ENCODE peak calls at places on chromosomes 7 and 10, in nine cellular contexts. B is MM.1S, I is neural progenitor cell, E is GM23248, V is HCT116, M is GM23338, O is hepatocyte, K is PC-3, C is SK-N-SH. N is an unnamed sample.

GRCh38 chr10:86365346-86366032 is 1.1 kb downstream of the GRID1 start:
- DNase-seq in B (no peak), I (peak), E (no peak), V (no peak), M (peak), O (no peak), K (no peak), C (no peak), N (no peak)

GRCh38 chr10:19816420-19817250 is at the start of gene PLXDC2:
- DNase-seq in B (peak), I (peak), E (peak), V (no peak), M (peak), O (peak), K (peak), C (peak), N (no peak)

GRCh38 chr7:153524070-153524601 is 528.1 kb upstream of the DPP6 start:
- DNase-seq in B (no peak), I (no peak), E (no peak), V (no peak), M (no peak), O (no peak), K (no peak), C (no peak), N (no peak)

GRCh38 chr7:38744746-38745145 is 113.6 kb upstream of the AMPH start:
- DNase-seq in B (no peak), I (no peak), E (peak), V (no peak), M (no peak), O (no peak), K (peak), C (no peak), N (no peak)

GRCh38 chr7:101632641-101633040 is 3.5 kb upstream of the MYL10 start:
- DNase-seq in B (no peak), I (no peak), E (peak), V (peak), M (no peak), O (no peak), K (no peak), C (peak), N (no peak)

GRCh38 chr10:77810446-77811335 is 115.9 kb downstream of the DLG5 start:
- DNase-seq in B (no peak), I (no peak), E (no peak), V (no peak), M (no peak), O (no peak), K (no peak), C (no peak), N (no peak)

GRCh38 chr7:2621061-2621828 is 10.5 kb upstream of the TTYH3 start:
- DNase-seq in B (no peak), I (peak), E (peak), V (no peak), M (peak), O (peak), K (peak), C (no peak), N (no peak)

GRCh38 chr10:79292789-79293746 is 54.2 kb upstream of the PPIF start:
- DNase-seq in B (no peak), I (peak), E (peak), V (no peak), M (peak), O (no peak), K (peak), C (peak), N (peak)

GRCh38 chr10:130804778-130805634 is 506.5 kb downstream of the TCERG1L start:
- DNase-seq in B (no peak), I (no peak), E (no peak), V (no peak), M (no peak), O (no peak), K (no peak), C (peak), N (no peak)

GRCh38 chr10:52639652-52640051 is 132.9 kb downstream of the MBL2 start:
- DNase-seq in B (peak), I (no peak), E (peak), V (no peak), M (no peak), O (no peak), K (peak), C (peak), N (no peak)

GRCh38 chr10:112631501-112632410 is 184.7 kb downstream of the VTI1A start:
- DNase-seq in B (no peak), I (no peak), E (peak), V (peak), M (no peak), O (peak), K (no peak), C (no peak), N (no peak)

GRCh38 chr7:121505540-121506182 is 109.6 kb upstream of the FAM3C start:
- DNase-seq in B (no peak), I (no peak), E (no peak), V (no peak), M (no peak), O (no peak), K (no peak), C (no peak), N (no peak)

GRCh38 chr10:1516492-1517224 is 220.7 kb downstream of the ADARB2 start:
- DNase-seq in B (no peak), I (no peak), E (no peak), V (no peak), M (no peak), O (no peak), K (no peak), C (no peak), N (no peak)

GRCh38 chr10:28587970-28588290 is 55.0 kb downstream of the WAC start:
- DNase-seq in B (no peak), I (no peak), E (peak), V (no peak), M (no peak), O (peak), K (no peak), C (no peak), N (no peak)

GRCh38 chr7:42227523-42227922 is 9.5 kb downstream of the GLI3 start:
- DNase-seq in B (peak), I (peak), E (no peak), V (no peak), M (peak), O (no peak), K (no peak), C (no peak), N (no peak)

GRCh38 chr7:151648429-151648828 is 128.7 kb upstream of the RHEB start:
- DNase-seq in B (no peak), I (no peak), E (peak), V (no peak), M (no peak), O (no peak), K (peak), C (no peak), N (no peak)

GRCh38 chr10:37685741-37686683 is 171.4 kb downstream of the ZNF248 start:
- DNase-seq in B (no peak), I (no peak), E (no peak), V (no peak), M (no peak), O (no peak), K (no peak), C (no peak), N (no peak)

GRCh38 chr7:30888783-30889182 is 22.9 kb upstream of the AQP1 start:
- DNase-seq in B (no peak), I (no peak), E (peak), V (no peak), M (no peak), O (peak), K (peak), C (no peak), N (no peak)

GRCh38 chr7:135811513-135811912 is 62.9 kb upstream of the FAM180A start:
- DNase-seq in B (no peak), I (no peak), E (peak), V (no peak), M (no peak), O (no peak), K (no peak), C (no peak), N (no peak)

GRCh38 chr7:60706-61105 is 131.7 kb upstream of the FAM20C start:
- DNase-seq in B (no peak), I (no peak), E (no peak), V (no peak), M (no peak), O (no peak), K (no peak), C (no peak), N (no peak)

GRCh38 chr7:158829342-158830210 is at the start of gene ESYT2:
- DNase-seq in B (peak), I (peak), E (peak), V (peak), M (peak), O (peak), K (peak), C (peak), N (peak)

GRCh38 chr7:158828343-158829020 is 827 bp downstream of the ESYT2 start:
- DNase-seq in B (no peak), I (peak), E (peak), V (no peak), M (peak), O (peak), K (no peak), C (peak), N (peak)

GRCh38 chr7:158827411-158828342 is 1.6 kb downstream of the ESYT2 start:
- DNase-seq in B (peak), I (no peak), E (peak), V (no peak), M (no peak), O (peak), K (peak), C (no peak), N (peak)

GRCh38 chr7:158830211-158830723 is 958 bp upstream of the ESYT2 start:
- DNase-seq in B (no peak), I (no peak), E (no peak), V (no peak), M (no peak), O (no peak), K (no peak), C (no peak), N (no peak)

GRCh38 chr7:158829021-158829341 is 328 bp downstream of the ESYT2 start:
- DNase-seq in B (peak), I (peak), E (peak), V (no peak), M (peak), O (peak), K (peak), C (no peak), N (peak)
- TF ChIP-seq EZH2phosphoT487 in B (no peak), I (no peak), E (no peak), V (no peak), M (no peak), O (no peak), K (no peak), C (no peak), N (no peak)

DNA sequence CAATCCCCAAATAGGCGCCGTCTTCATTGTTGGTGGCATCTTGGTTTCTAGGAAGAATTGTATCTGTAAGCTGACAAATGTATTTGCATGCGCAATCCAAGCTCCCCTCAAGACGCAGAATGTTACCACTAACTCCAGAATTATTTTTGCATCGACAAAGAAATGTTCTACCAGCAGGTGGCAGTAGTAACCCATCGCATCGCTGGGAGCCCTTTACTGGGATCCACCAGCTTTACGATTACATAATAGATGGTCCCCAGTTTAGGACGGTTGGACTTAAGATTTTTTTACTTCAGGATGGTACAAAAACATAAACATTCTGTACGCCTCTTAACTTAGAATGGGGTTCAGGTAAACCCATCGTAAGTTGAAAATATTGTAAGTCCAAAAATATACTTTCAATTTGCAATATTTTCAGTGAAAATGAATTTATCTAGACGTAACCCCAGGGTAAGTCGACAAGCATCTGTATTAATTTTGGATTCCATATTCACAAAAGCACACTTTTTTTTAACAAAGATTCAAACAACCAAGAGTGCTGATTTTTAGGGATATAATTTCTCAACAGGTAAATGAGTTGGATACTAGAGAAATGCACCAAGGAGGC is 114.0 kb upstream of the COBL start:
- DNase-seq in B (peak), I (peak), E (peak), V (peak), M (peak), O (peak), K (peak), C (peak), N (peak)
- TF ChIP-seq EZH2phosphoT487 in B (no peak), I (no peak), E (no peak), V (no peak), M (no peak), O (no peak), K (no peak), C (no peak), N (no peak)

GRCh38 chr7:126856691-126857291 is 395.9 kb downstream of the GRM8 start:
- DNase-seq in B (peak), I (peak), E (peak), V (peak), M (peak), O (peak), K (peak), C (no peak), N (peak)
- TF ChIP-seq EZH2phosphoT487 in B (no peak), I (no peak), E (no peak), V (no peak), M (no peak), O (no peak), K (no peak), C (no peak), N (no peak)

GRCh38 chr10:125840955-125841354 is 17.6 kb downstream of the BCCIP start:
- DNase-seq in B (no peak), I (no peak), E (no peak), V (no peak), M (no peak), O (no peak), K (peak), C (no peak), N (no peak)
- TF ChIP-seq EZH2phosphoT487 in B (no peak), I (no peak), E (no peak), V (no peak), M (no peak), O (no peak), K (no peak), C (no peak), N (no peak)

DNA sequence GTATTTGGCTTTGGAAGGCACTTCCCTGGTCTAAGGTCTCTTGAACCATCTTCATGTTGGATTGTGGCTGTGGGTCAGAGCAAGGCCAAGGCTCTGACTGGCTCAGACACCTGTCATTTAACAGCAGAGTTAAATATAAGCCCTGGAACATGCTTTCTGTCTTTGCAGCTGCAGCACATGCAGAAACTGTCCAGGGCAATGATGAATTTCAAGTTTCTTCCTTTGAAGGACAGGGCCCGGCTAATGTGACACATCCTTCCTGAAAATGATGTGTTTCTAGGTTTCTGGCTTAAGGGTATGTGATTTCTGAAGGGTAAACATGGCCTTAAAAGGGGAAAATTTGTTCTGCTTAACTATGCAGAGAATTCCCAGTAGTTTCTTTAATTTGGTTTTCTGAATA is 34.0 kb upstream of the SLC35B4 start:
- DNase-seq in B (peak), I (no peak), E (no peak), V (no peak), M (no peak), O (no peak), K (no peak), C (no peak), N (peak)
- TF ChIP-seq EZH2phosphoT487 in B (no peak), I (no peak), E (no peak), V (no peak), M (no peak), O (no peak), K (no peak), C (no peak), N (no peak)

GRCh38 chr10:101402711-101403110 is 48.7 kb downstream of the BTRC start:
- DNase-seq in B (no peak), I (no peak), E (no peak), V (no peak), M (no peak), O (no peak), K (no peak), C (no peak), N (no peak)

GRCh38 chr10:101393378-101393777 is 39.4 kb downstream of the BTRC start:
- DNase-seq in B (no peak), I (no peak), E (no peak), V (no peak), M (no peak), O (no peak), K (no peak), C (no peak), N (no peak)

GRCh38 chr10:101394522-101395133 is 40.7 kb downstream of the BTRC start:
- DNase-seq in B (no peak), I (no peak), E (no peak), V (no peak), M (no peak), O (peak), K (no peak), C (no peak), N (no peak)

GRCh38 chr10:101400529-101400928 is 46.6 kb downstream of the BTRC start:
- DNase-seq in B (no peak), I (no peak), E (peak), V (no peak), M (no peak), O (peak), K (no peak), C (no peak), N (no peak)

DNA sequence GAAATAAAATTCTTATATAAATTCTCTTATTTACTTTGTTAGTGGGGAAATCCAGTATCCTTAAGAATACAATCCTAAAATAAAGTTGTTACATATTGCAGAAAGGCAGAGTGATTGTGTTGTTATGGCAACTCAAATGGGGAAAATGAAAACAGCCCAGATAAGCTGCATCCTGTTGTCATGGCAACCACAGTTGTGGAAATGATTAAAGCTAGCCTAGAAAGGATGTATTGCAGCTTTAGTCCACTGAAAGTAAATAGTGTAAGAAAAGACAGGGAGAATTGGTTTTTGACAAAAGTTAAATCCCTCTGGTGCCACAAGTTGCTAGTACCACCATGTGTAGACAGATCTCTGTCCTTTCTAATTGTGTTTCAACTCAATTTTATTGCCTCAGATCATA is 43.2 kb downstream of the BTRC start:
- DNase-seq in B (peak), I (peak), E (peak), V (peak), M (peak), O (peak), K (no peak), C (peak), N (peak)
- TF ChIP-seq EZH2phosphoT487 in B (no peak), I (no peak), E (no peak), V (no peak), M (no peak), O (no peak), K (no peak), C (no peak), N (no peak)

DNA sequence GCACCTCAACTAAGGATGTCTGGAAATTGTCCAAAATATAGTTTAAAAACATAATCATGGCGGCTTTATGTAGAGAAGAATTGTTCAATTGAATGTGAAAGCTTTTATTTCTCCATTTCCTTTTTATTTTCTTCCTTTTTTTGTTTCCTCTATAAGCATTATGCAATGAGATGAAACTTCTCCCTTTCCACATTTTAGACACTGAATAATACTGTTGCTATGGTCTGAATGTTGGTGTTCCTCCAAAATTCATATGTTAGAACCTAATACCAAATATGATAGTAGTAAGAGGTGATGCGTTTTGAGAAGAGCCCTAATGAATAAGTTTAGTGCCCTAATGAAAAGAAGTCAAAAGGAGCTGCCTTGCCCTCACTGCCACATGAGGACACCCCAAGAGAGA is 175.0 kb downstream of the RNLS start:
- DNase-seq in B (no peak), I (no peak), E (peak), V (no peak), M (no peak), O (no peak), K (no peak), C (no peak), N (no peak)
- TF ChIP-seq EZH2phosphoT487 in B (no peak), I (no peak), E (no peak), V (no peak), M (no peak), O (no peak), K (no peak), C (no peak), N (no peak)

GRCh38 chr7:68015565-68016532 is 1019.2 kb downstream of the TYW1 start:
- DNase-seq in B (no peak), I (no peak), E (no peak), V (no peak), M (no peak), O (no peak), K (no peak), C (peak), N (no peak)

GRCh38 chr7:68009716-68010115 is 1013.1 kb downstream of the TYW1 start:
- DNase-seq in B (no peak), I (no peak), E (no peak), V (no peak), M (no peak), O (no peak), K (no peak), C (no peak), N (no peak)

GRCh38 chr7:68020102-68020501 is 1023.5 kb downstream of the TYW1 start:
- DNase-seq in B (no peak), I (no peak), E (no peak), V (no peak), M (no peak), O (no peak), K (no peak), C (no peak), N (no peak)

GRCh38 chr7:68015098-68015497 is 1018.5 kb downstream of the TYW1 start:
- DNase-seq in B (no peak), I (no peak), E (no peak), V (no peak), M (no peak), O (no peak), K (no peak), C (peak), N (no peak)

DNA sequence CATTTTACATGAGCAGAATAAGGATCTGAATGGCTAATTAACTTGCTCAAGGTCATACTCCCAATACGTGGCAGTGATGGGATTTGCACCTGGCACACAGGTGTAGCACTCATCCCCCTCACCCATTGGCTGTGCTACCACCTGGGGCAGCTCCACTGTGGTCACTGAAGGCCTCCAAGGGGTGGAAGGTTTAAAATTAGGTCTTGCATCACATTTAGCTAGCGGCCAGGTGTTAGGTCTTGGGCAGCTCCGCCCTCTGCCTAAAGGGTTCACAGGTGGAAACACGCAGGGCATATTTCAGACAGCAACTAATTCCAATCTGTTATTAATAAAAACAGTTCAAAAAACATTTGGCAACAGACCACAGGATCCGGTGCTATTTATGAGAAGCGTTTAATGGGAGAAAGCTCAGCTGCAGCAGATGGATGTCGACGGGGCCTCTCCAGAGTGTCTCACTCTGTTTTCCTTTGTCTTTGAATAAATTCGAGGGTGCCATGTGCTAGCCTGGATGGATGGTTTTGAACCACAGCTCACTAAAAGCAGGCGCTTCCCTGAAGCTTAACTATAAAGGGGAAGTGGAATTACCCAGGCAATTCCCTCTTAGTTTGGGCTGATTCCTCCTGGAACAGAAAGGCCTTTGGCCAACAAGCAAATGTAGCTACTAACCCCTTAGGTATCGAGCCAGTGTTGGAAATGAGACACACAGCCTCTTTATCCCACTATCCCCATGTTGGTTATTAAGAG is 1017.6 kb downstream of the TYW1 start:
- DNase-seq in B (no peak), I (no peak), E (no peak), V (no peak), M (no peak), O (no peak), K (no peak), C (no peak), N (no peak)
- TF ChIP-seq EZH2phosphoT487 in B (no peak), I (no peak), E (no peak), V (no peak), M (no peak), O (no peak), K (no peak), C (no peak), N (no peak)

N was measured in OCI-LY7.